ENCODE peak calls at places on chromosomes 2 and 18, in six cellular contexts. N, H, J, T, W and B are unnamed samples.
A peak's percentile ranks its signal among the peaks of the same experiment; 100 is the strongest.

GRCh38 chr2:134258684-134259408 is 5.0 kb downstream of the MGAT5 start:
- DNase-seq in N (no peak), H (no peak), J (peak; percentile 45), T (no peak), W (no peak), B (no peak)

GRCh38 chr18:31648966-31649429 is 35.4 kb downstream of the B4GALT6 start:
- DNase-seq in N (no peak), H (peak; percentile 68), J (no peak), T (no peak), W (no peak), B (peak; percentile 20)

GRCh38 chr2:41698787-41699422 is 348.9 kb upstream of the PKDCC start:
- DNase-seq in N (peak; percentile 22), H (no peak), J (no peak), T (peak; percentile 58), W (peak; percentile 48), B (no peak)

GRCh38 chr2:136098441-136098840 is 19.5 kb downstream of the CXCR4 start:
- DNase-seq in N (no peak), H (no peak), J (no peak), T (no peak), W (no peak), B (no peak)

GRCh38 chr18:49851624-49852023 is 38.3 kb upstream of the ACAA2 start:
- DNase-seq in N (no peak), H (no peak), J (no peak), T (no peak), W (no peak), B (no peak)

GRCh38 chr18:72672364-72673151 is 128.4 kb upstream of the CBLN2 start:
- DNase-seq in N (peak; percentile 20), H (peak; percentile 19), J (no peak), T (peak; percentile 16), W (no peak), B (no peak)

GRCh38 chr2:166112193-166112605 is 15.6 kb downstream of the SCN1A start:
- DNase-seq in N (no peak), H (peak; percentile 18), J (no peak), T (no peak), W (no peak), B (no peak)

GRCh38 chr2:2107627-2108026 is 223.4 kb downstream of the MYT1L start:
- DNase-seq in N (no peak), H (no peak), J (no peak), T (no peak), W (no peak), B (no peak)

GRCh38 chr2:71235930-71236587 is 9.2 kb upstream of the PAIP2B start:
- DNase-seq in N (peak; percentile 48), H (no peak), J (no peak), T (no peak), W (no peak), B (no peak)

GRCh38 chr2:136206613-136207012 is 88.7 kb upstream of the CXCR4 start:
- DNase-seq in N (peak; percentile 78), H (no peak), J (peak; percentile 76), T (no peak), W (no peak), B (no peak)

GRCh38 chr2:13240789-13241487 is 524.2 kb downstream of the TRIB2 start:
- DNase-seq in N (peak; percentile 9), H (no peak), J (no peak), T (no peak), W (no peak), B (no peak)

GRCh38 chr2:202577250-202578183 is 57.3 kb upstream of the FAM117B start:
- DNase-seq in N (no peak), H (peak; percentile 21), J (no peak), T (no peak), W (no peak), B (no peak)

GRCh38 chr2:69227717-69228116 is 159.3 kb downstream of the GFPT1 start:
- DNase-seq in N (no peak), H (peak; percentile 13), J (no peak), T (no peak), W (no peak), B (no peak)

GRCh38 chr2:48600204-48600813 is 17.3 kb upstream of the GTF2A1L start:
- DNase-seq in N (no peak), H (peak; percentile 41), J (no peak), T (peak; percentile 36), W (peak; percentile 21), B (no peak)

GRCh38 chr2:241890524-241891235 is 21.2 kb downstream of the RTP5 start:
- DNase-seq in N (no peak), H (no peak), J (no peak), T (no peak), W (no peak), B (no peak)

GRCh38 chr2:29106980-29107388 is 8.2 kb upstream of the CLIP4 start:
- DNase-seq in N (no peak), H (peak; percentile 54), J (no peak), T (no peak), W (no peak), B (no peak)

GRCh38 chr2:41949541-41950439 is 98.0 kb upstream of the PKDCC start:
- DNase-seq in N (no peak), H (no peak), J (no peak), T (no peak), W (no peak), B (no peak)

GRCh38 chr2:206173147-206173546 is 13.5 kb downstream of the EEF1B2 start:
- DNase-seq in N (no peak), H (no peak), J (no peak), T (no peak), W (no peak), B (no peak)

GRCh38 chr18:28767201-28767600 is 590.3 kb upstream of the CDH2 start:
- DNase-seq in N (no peak), H (peak; percentile 42), J (no peak), T (no peak), W (no peak), B (no peak)

GRCh38 chr2:85774126-85774978 is 20.6 kb downstream of the ATOH8 start:
- DNase-seq in N (no peak), H (no peak), J (no peak), T (no peak), W (no peak), B (no peak)

GRCh38 chr2:166384774-166385173 is 9.0 kb upstream of the SCN9A start:
- DNase-seq in N (no peak), H (peak; percentile 33), J (no peak), T (no peak), W (no peak), B (no peak)

GRCh38 chr2:72958542-72959385 is 41.4 kb downstream of the EMX1 start:
- DNase-seq in N (no peak), H (no peak), J (no peak), T (no peak), W (no peak), B (no peak)

GRCh38 chr18:48832961-48833700 is 117.6 kb downstream of the SMAD7 start:
- DNase-seq in N (no peak), H (peak; percentile 87), J (no peak), T (no peak), W (no peak), B (peak; percentile 18)

GRCh38 chr2:187594801-187595200 is 40.6 kb upstream of the TFPI start:
- DNase-seq in N (no peak), H (no peak), J (no peak), T (no peak), W (no peak), B (no peak)

GRCh38 chr2:187890690-187891089 is 336.5 kb upstream of the TFPI start:
- DNase-seq in N (no peak), H (peak; percentile 35), J (no peak), T (peak; percentile 10), W (no peak), B (no peak)

GRCh38 chr2:120422761-120423160 is 76.8 kb downstream of the INHBB start:
- DNase-seq in N (no peak), H (no peak), J (no peak), T (no peak), W (no peak), B (no peak)

GRCh38 chr18:69992776-69993175 is 45.1 kb upstream of the CD226 start:
- DNase-seq in N (no peak), H (peak; percentile 75), J (no peak), T (no peak), W (no peak), B (peak; percentile 53)

GRCh38 chr2:120052597-120052996 is 39.7 kb downstream of the EPB41L5 start:
- DNase-seq in N (no peak), H (no peak), J (no peak), T (no peak), W (no peak), B (no peak)

GRCh38 chr2:191319181-191319580 is 74.0 kb downstream of the MYO1B start:
- DNase-seq in N (no peak), H (peak; percentile 87), J (no peak), T (no peak), W (no peak), B (no peak)

GRCh38 chr2:126221506-126221905 is 434.5 kb upstream of the GYPC start:
- DNase-seq in N (no peak), H (no peak), J (no peak), T (no peak), W (no peak), B (no peak)

GRCh38 chr18:9380101-9380500 is 45.5 kb downstream of the TWSG1 start:
- DNase-seq in N (no peak), H (no peak), J (no peak), T (no peak), W (no peak), B (no peak)

GRCh38 chr2:33595385-33595784 is 3.7 kb downstream of the FAM98A start:
- DNase-seq in N (no peak), H (no peak), J (no peak), T (no peak), W (no peak), B (no peak)

GRCh38 chr2:11613297-11613696 is 56.7 kb downstream of the NTSR2 start:
- DNase-seq in N (no peak), H (no peak), J (no peak), T (no peak), W (no peak), B (no peak)

GRCh38 chr2:159614534-159615186 is 1.7 kb downstream of the BAZ2B start:
- DNase-seq in N (no peak), H (no peak), J (no peak), T (no peak), W (no peak), B (no peak)